ENCODE peak calls at places on chromosomes 13 and 19, in seven cellular contexts. O is heart left ventricle; W is MV-4-11; A is body of pancreas; M is CD8-positive, alpha-beta T cell; Z is EH; G is stimulated activated CD4-positive, alpha-beta T cell treated with anti-CD3 and anti-CD28 coated beads, Interleukin-2, amount 100 ng/mL, for 48 hours. V is an unnamed sample.

GRCh38 chr19:44758596-44758995 is 10.1 kb downstream of the BCL3 start:
- DNase-seq in O (no peak), Z (no peak), G (no peak), M (no peak), W (no peak), A (no peak), V (no peak)

GRCh38 chr13:70162141-70162540 is 53.9 kb upstream of the KLHL1 start:
- DNase-seq in Z (no peak), O (no peak), A (no peak), M (no peak), W (no peak), G (no peak), V (no peak)

GRCh38 chr19:13505761-13506549 is at the start of gene CACNA1A:
- DNase-seq in Z (peak), M (peak), O (no peak), A (no peak), G (peak), W (no peak), V (no peak)

GRCh38 chr19:58328999-58329398 is 2.2 kb downstream of the ZSCAN22 start:
- DNase-seq in Z (no peak), A (no peak), G (no peak), O (no peak), M (peak), W (peak), V (peak)

GRCh38 chr19:49110567-49110966 is 3.6 kb upstream of the LIN7B start:
- DNase-seq in W (peak), G (no peak), M (no peak), A (no peak), O (no peak), Z (peak), V (no peak)

GRCh38 chr19:56838930-56839664 is 1.4 kb downstream of the PEG3 start:
- DNase-seq in Z (peak), M (no peak), W (no peak), A (peak), G (no peak), O (peak), V (no peak)

GRCh38 chr13:48801255-48801654 is 147.5 kb downstream of the CYSLTR2 start:
- DNase-seq in A (no peak), G (no peak), M (no peak), Z (peak), W (no peak), O (no peak), V (no peak)

GRCh38 chr19:45306522-45307027 is 16.1 kb downstream of the CKM start:
- DNase-seq in O (no peak), A (no peak), G (no peak), W (no peak), M (no peak), Z (no peak), V (no peak)

GRCh38 chr19:17687141-17687856 is 855 bp downstream of the UNC13A start:
- DNase-seq in A (no peak), M (no peak), Z (no peak), W (no peak), G (no peak), O (no peak), V (no peak)

GRCh38 chr19:2494447-2495129 is 18.7 kb downstream of the GADD45B start:
- DNase-seq in Z (peak), M (peak), G (no peak), A (peak), O (peak), W (peak), V (peak)

GRCh38 chr19:2820112-2820702 is 539 bp downstream of the ZNF554 start:
- DNase-seq in M (no peak), G (no peak), W (no peak), O (no peak), Z (peak), A (peak), V (no peak)

GRCh38 chr19:41325947-41326706 is 16.2 kb downstream of the CCDC97 start:
- DNase-seq in A (peak), W (no peak), G (no peak), Z (peak), M (peak), O (peak), V (no peak)

GRCh38 chr13:98751397-98752110 is 918 bp downstream of the SLC15A1 start:
- DNase-seq in M (no peak), Z (peak), W (no peak), O (no peak), G (no peak), A (peak), V (no peak)

GRCh38 chr13:30607908-30608307 is 9.8 kb upstream of the USPL1 start:
- DNase-seq in A (no peak), Z (no peak), G (peak), M (peak), O (no peak), W (peak), V (peak)

GRCh38 chr19:3163230-3163886 is 15.2 kb upstream of the S1PR4 start:
- DNase-seq in W (peak), M (peak), G (peak), O (peak), Z (peak), A (peak), V (peak)

GRCh38 chr19:29896790-29897189 is 45.2 kb upstream of the URI1 start:
- DNase-seq in M (no peak), W (no peak), O (no peak), G (no peak), Z (no peak), A (no peak), V (no peak)

GRCh38 chr13:48334534-48335127 is 31.1 kb downstream of the RB1 start:
- DNase-seq in W (peak), O (no peak), G (no peak), Z (peak), M (no peak), A (no peak), V (peak)

GRCh38 chr19:53906211-53907192 is 2.6 kb upstream of the CACNG7 start:
- DNase-seq in W (no peak), G (peak), O (no peak), M (peak), A (peak), Z (peak), V (no peak)

GRCh38 chr19:28694812-28695211 is 518.1 kb downstream of the UQCRFS1 start:
- DNase-seq in O (no peak), M (no peak), W (no peak), G (no peak), A (no peak), Z (peak), V (no peak)

GRCh38 chr19:10593820-10594637 is 6.9 kb upstream of the AP1M2 start:
- DNase-seq in O (no peak), W (no peak), G (no peak), A (peak), Z (peak), M (no peak), V (no peak)

GRCh38 chr13:49066856-49067255 is 91.1 kb downstream of the FNDC3A start:
- DNase-seq in A (no peak), G (no peak), Z (no peak), M (no peak), O (no peak), W (no peak), V (no peak)

GRCh38 chr13:110394371-110394841 is 87.3 kb downstream of the COL4A2 start:
- DNase-seq in A (no peak), Z (peak), O (no peak), G (no peak), W (no peak), M (no peak), V (no peak)

GRCh38 chr13:74929436-74929835 is 552.5 kb downstream of the TBC1D4 start:
- DNase-seq in O (no peak), W (no peak), Z (peak), A (no peak), M (no peak), G (no peak), V (no peak)

GRCh38 chr13:46354143-46355087 is 32.6 kb downstream of the RUBCNL start:
- DNase-seq in O (no peak), G (peak), W (peak), M (no peak), Z (peak), A (peak), V (peak)

GRCh38 chr19:33409906-33410685 is 36.6 kb downstream of the CEBPG start:
- DNase-seq in O (no peak), A (no peak), M (no peak), W (no peak), G (no peak), Z (no peak), V (no peak)

GRCh38 chr13:112772539-112772909 is 82.7 kb downstream of the ATP11A start:
- DNase-seq in Z (no peak), G (no peak), O (no peak), A (no peak), M (no peak), W (no peak), V (no peak)

GRCh38 chr13:36530050-36530789 is 97.9 kb downstream of the CCNA1 start:
- DNase-seq in O (no peak), W (no peak), G (no peak), M (no peak), A (no peak), Z (no peak), V (no peak)

GRCh38 chr19:56105090-56105701 is 15.9 kb downstream of the ZNF787 start:
- DNase-seq in Z (no peak), A (peak), W (no peak), G (peak), M (peak), O (peak), V (no peak)

GRCh38 chr19:53530622-53531021 is 7.3 kb upstream of the ZNF331 start:
- DNase-seq in W (no peak), G (no peak), A (no peak), O (no peak), M (no peak), Z (no peak), V (no peak)

GRCh38 chr19:1041835-1042685 is 2.2 kb downstream of the ABCA7 start:
- DNase-seq in W (no peak), A (peak), O (no peak), Z (no peak), G (no peak), M (no peak), V (no peak)

GRCh38 chr13:113748101-113748861 is 10.7 kb upstream of the TMEM255B start:
- DNase-seq in A (no peak), Z (no peak), M (no peak), O (no peak), W (no peak), G (no peak), V (no peak)

GRCh38 chr13:105050696-105051095 is 1484.8 kb downstream of the EFNB2 start:
- DNase-seq in G (no peak), W (no peak), O (no peak), A (no peak), Z (peak), M (no peak), V (no peak)

GRCh38 chr19:33299061-33299665 is 3.2 kb downstream of the CEBPA start:
- DNase-seq in A (no peak), O (no peak), M (no peak), W (no peak), G (no peak), Z (no peak), V (no peak)

GRCh38 chr19:55437410-55437809 is 5.7 kb downstream of the SHISA7 start:
- DNase-seq in O (peak), G (no peak), W (peak), Z (peak), M (no peak), A (peak), V (peak)

GRCh38 chr19:8580710-8581281 is 3.6 kb upstream of the MYO1F start:
- DNase-seq in G (peak), M (peak), Z (peak), W (peak), O (peak), A (peak), V (peak)

GRCh38 chr13:50917572-50917971 is 8.0 kb downstream of the RNASEH2B start:
- DNase-seq in G (no peak), W (peak), O (no peak), A (no peak), Z (no peak), M (no peak), V (no peak)

GRCh38 chr19:7505682-7506384 is 10.1 kb upstream of the ZNF358 start:
- DNase-seq in M (no peak), O (no peak), W (peak), A (no peak), Z (no peak), G (no peak), V (no peak)

V was measured in AML-193.